ENCODE peak calls at places on chromosomes 6 and 20, in six cellular contexts. R is A549; B is stromal cell of bone marrow; I is stimulated activated CD8-positive, alpha-beta memory T cell treated with anti-CD3 and anti-CD28 coated beads, Interleukin-4, amount 100 ng/mL, for 24 hours; K is activated CD8-positive, alpha-beta memory T cell treated with anti-CD3 and anti-CD28 coated beads for 4 hours; J is NCI-H1930. M is an unnamed sample.

GRCh38 chr6:13262302-13263006 is 65.9 kb downstream of the TBC1D7 start:
- DNase-seq in K (no peak), J (no peak), I (no peak), B (no peak), R (no peak), M (no peak)

GRCh38 chr6:27139753-27140522 is 107.6 kb upstream of the PRSS16 start:
- DNase-seq in R (peak), K (no peak), I (no peak), B (no peak), J (no peak), M (peak)

GRCh38 chr6:169224185-169224695 is 29.4 kb downstream of the THBS2 start:
- DNase-seq in J (no peak), K (no peak), R (no peak), B (no peak), I (no peak), M (no peak)

GRCh38 chr20:35981969-35982368 is 13.6 kb downstream of the CNBD2 start:
- DNase-seq in I (no peak), K (no peak), R (no peak), J (no peak), B (no peak), M (no peak)

GRCh38 chr6:71404145-71404966 is 115.7 kb downstream of the OGFRL1 start:
- DNase-seq in B (peak), I (no peak), J (no peak), R (peak), K (no peak), M (no peak)

GRCh38 chr6:159973951-159974350 is 5.1 kb downstream of the IGF2R start:
- DNase-seq in R (peak), J (no peak), I (no peak), K (no peak), B (no peak), M (no peak)

GRCh38 chr20:62685781-62686555 is 22.7 kb upstream of the NTSR1 start:
- DNase-seq in K (no peak), I (no peak), R (no peak), B (no peak), J (peak), M (peak)

GRCh38 chr6:169935861-169936260 is 184.4 kb downstream of the ERMARD start:
- DNase-seq in K (no peak), J (no peak), R (no peak), I (no peak), B (no peak), M (no peak)

GRCh38 chr20:25083773-25084615 is 2.1 kb upstream of the VSX1 start:
- DNase-seq in R (no peak), I (no peak), B (no peak), J (no peak), K (no peak), M (no peak)

GRCh38 chr20:63966944-63967322 is 2.8 kb downstream of the ZNF512B start:
- DNase-seq in J (no peak), K (no peak), B (no peak), I (no peak), R (no peak), M (no peak)

GRCh38 chr6:57301755-57302154 is 15.7 kb upstream of the PRIM2 start:
- DNase-seq in K (no peak), I (no peak), J (no peak), R (no peak), B (no peak), M (no peak)

GRCh38 chr6:159601211-159601610 is 91.8 kb downstream of the SOD2 start:
- DNase-seq in I (no peak), B (no peak), R (no peak), J (no peak), K (no peak), M (no peak)

GRCh38 chr6:326896-327537 is 34.7 kb downstream of the DUSP22 start:
- DNase-seq in K (no peak), R (no peak), J (no peak), I (no peak), B (no peak), M (no peak)

GRCh38 chr6:3835055-3835731 is 14.0 kb upstream of the FAM50B start:
- DNase-seq in I (no peak), K (no peak), J (no peak), B (peak), R (peak), M (no peak)

GRCh38 chr20:8133816-8134451 is 1.9 kb downstream of the PLCB1 start:
- DNase-seq in I (no peak), B (no peak), K (no peak), R (no peak), J (no peak), M (no peak)

GRCh38 chr6:53014744-53015143 is 19.7 kb upstream of the GSTA4 start:
- DNase-seq in R (no peak), K (no peak), I (no peak), J (no peak), B (no peak), M (no peak)

GRCh38 chr6:82589509-82590206 is 226.0 kb downstream of the TPBG start:
- DNase-seq in R (peak), K (no peak), J (peak), I (no peak), B (peak), M (peak)

GRCh38 chr20:49891486-49891885 is 23.8 kb downstream of the SPATA2 start:
- DNase-seq in R (no peak), K (no peak), B (no peak), J (no peak), I (no peak), M (no peak)

GRCh38 chr6:159693128-159693893 is at the start of gene SOD2:
- DNase-seq in B (peak), R (peak), I (peak), J (peak), K (peak), M (peak)

GRCh38 chr6:72826744-72827438 is 205.0 kb downstream of the KCNQ5 start:
- DNase-seq in R (no peak), I (no peak), J (no peak), K (no peak), B (peak), M (no peak)

GRCh38 chr6:117167520-117168271 is 97.7 kb upstream of the VGLL2 start:
- DNase-seq in K (no peak), J (no peak), B (no peak), R (peak), I (no peak), M (no peak)

GRCh38 chr6:24455061-24455460 is 34.3 kb downstream of the GPLD1 start:
- DNase-seq in B (no peak), I (no peak), J (no peak), R (no peak), K (no peak), M (no peak)

GRCh38 chr6:111088668-111089003 is 1.3 kb downstream of the SLC16A10 start:
- DNase-seq in J (no peak), B (no peak), I (no peak), K (no peak), R (no peak), M (no peak)

GRCh38 chr6:80289727-80290126 is 183.3 kb downstream of the BCKDHB start:
- DNase-seq in J (no peak), I (no peak), R (no peak), K (no peak), B (no peak), M (no peak)

GRCh38 chr20:62666736-62667529 is 24.6 kb downstream of the SLCO4A1 start:
- DNase-seq in K (no peak), B (no peak), R (no peak), J (no peak), I (no peak), M (no peak)

GRCh38 chr6:154318711-154319110 is 37.9 kb downstream of the IPCEF1 start:
- DNase-seq in R (no peak), B (no peak), K (no peak), J (no peak), I (no peak), M (no peak)

GRCh38 chr20:36969478-36970186 is 18.1 kb upstream of the SAMHD1 start:
- DNase-seq in B (no peak), K (no peak), J (no peak), I (no peak), R (no peak), M (no peak)

GRCh38 chr6:116410945-116411623 is 40.3 kb downstream of the DSE start:
- DNase-seq in I (no peak), R (no peak), B (no peak), K (no peak), J (no peak), M (no peak)